ENCODE peak calls at places on chromosomes 11 and 22, in eight cellular contexts. Y is mucosa of descending colon, O is neural progenitor cell, L is lower lobe of right lung, N is GM13977, Q is astrocyte of the spinal cord, U is fibroblast of lung, A is neural crest cell. J is an unnamed sample.

GRCh38 chr11:70399681-70400112 is 1.4 kb downstream of the CTTN start:
- DNase-seq in L (peak), Y (peak), O (peak), U (peak), N (no peak), A (no peak), Q (peak), J (no peak)

GRCh38 chr11:119643212-119643877 is 85.7 kb downstream of the NECTIN1 start:
- DNase-seq in Q (no peak), L (no peak), U (no peak), A (no peak), Y (no peak), O (no peak), N (no peak), J (no peak)

GRCh38 chr11:28759311-28759710 is 651.1 kb downstream of the METTL15 start:
- DNase-seq in U (no peak), Y (no peak), N (no peak), A (no peak), L (no peak), Q (peak), O (no peak), J (no peak)

GRCh38 chr22:20117656-20118571 is 888 bp upstream of the TRMT2A start:
- DNase-seq in Q (no peak), Y (no peak), U (peak), L (peak), A (no peak), N (peak), O (peak), J (no peak)

GRCh38 chr22:40411506-40411861 is 41.1 kb downstream of the SGSM3 start:
- DNase-seq in O (no peak), N (no peak), Y (peak), L (no peak), U (no peak), A (no peak), Q (no peak), J (no peak)

GRCh38 chr22:21990449-21991308 is 8.1 kb upstream of the TOP3B start:
- DNase-seq in Q (no peak), Y (no peak), N (peak), L (no peak), A (no peak), U (no peak), O (no peak), J (no peak)

GRCh38 chr11:120167659-120168058 is 29.7 kb upstream of the TRIM29 start:
- DNase-seq in Y (no peak), U (no peak), Q (no peak), N (no peak), L (no peak), A (no peak), O (no peak), J (no peak)

GRCh38 chr22:40077646-40078016 is 82.9 kb downstream of the FAM83F start:
- DNase-seq in L (no peak), O (no peak), U (no peak), Y (no peak), Q (no peak), A (no peak), N (no peak), J (no peak)

GRCh38 chr11:70205766-70206165 is 2.7 kb downstream of the FADD start:
- DNase-seq in Q (no peak), Y (no peak), O (no peak), N (no peak), A (no peak), U (no peak), L (no peak), J (no peak)

GRCh38 chr11:69080361-69080973 is 31.7 kb downstream of the TPCN2 start:
- DNase-seq in N (no peak), A (no peak), Y (no peak), L (no peak), U (peak), Q (peak), O (no peak), J (no peak)

GRCh38 chr11:91248199-91248807 is 976.3 kb upstream of the FAT3 start:
- DNase-seq in O (peak), Q (peak), N (no peak), Y (no peak), U (peak), A (peak), L (no peak), J (no peak)

GRCh38 chr11:74742070-74742469 is 6.6 kb upstream of the RNF169 start:
- DNase-seq in N (no peak), Y (no peak), Q (no peak), U (no peak), A (no peak), L (no peak), O (no peak), J (no peak)

GRCh38 chr11:73322111-73322985 is 14.3 kb downstream of the ARHGEF17 start:
- DNase-seq in L (no peak), N (no peak), A (no peak), Y (no peak), U (peak), O (no peak), Q (peak), J (no peak)

GRCh38 chr11:73320786-73321325 is 12.8 kb downstream of the ARHGEF17 start:
- DNase-seq in L (no peak), O (no peak), Y (no peak), Q (peak), U (peak), A (no peak), N (no peak), J (no peak)

GRCh38 chr11:73323464-73323863 is 15.4 kb downstream of the ARHGEF17 start:
- DNase-seq in U (peak), O (peak), L (peak), A (peak), Q (peak), N (no peak), Y (peak), J (no peak)

GRCh38 chr11:73322986-73323306 is 14.9 kb downstream of the ARHGEF17 start:
- DNase-seq in Y (no peak), N (no peak), A (no peak), L (no peak), O (no peak), U (no peak), Q (no peak), J (no peak)

GRCh38 chr11:73321342-73322110 is 13.4 kb downstream of the ARHGEF17 start:
- DNase-seq in N (no peak), O (no peak), Y (peak), Q (peak), A (no peak), U (peak), L (peak), J (no peak)
- TF ChIP-seq CTCF in N (no peak), O (no peak), Y (no peak), Q (no peak), A (no peak), U (no peak), L (no peak), J (no peak)

DNA sequence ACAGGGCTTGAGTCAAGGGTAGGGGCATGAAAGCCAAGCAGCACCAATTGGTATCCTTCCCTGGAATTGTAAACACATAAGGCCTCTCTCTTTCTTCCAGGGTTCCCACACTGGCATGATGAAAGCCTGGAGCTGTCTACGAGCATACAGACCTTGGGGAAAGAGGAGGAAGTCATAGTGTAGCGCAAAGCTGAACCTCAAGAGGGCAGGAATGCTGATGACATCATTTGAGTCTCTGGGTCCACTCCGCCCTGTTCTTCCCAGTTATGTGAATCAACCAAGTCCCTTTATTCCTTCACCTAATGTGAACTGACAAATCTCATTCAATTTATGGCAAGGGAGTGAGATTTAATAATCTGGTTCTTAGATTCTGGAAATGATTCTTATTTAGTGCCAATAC is 266.4 kb upstream of the NCAM1 start:
- DNase-seq in Y (no peak), L (no peak), N (no peak), U (no peak), Q (no peak), A (no peak), O (no peak), J (no peak)
- TF ChIP-seq CTCF in Y (no peak), L (no peak), N (no peak), U (no peak), Q (no peak), A (no peak), O (peak), J (no peak)

DNA sequence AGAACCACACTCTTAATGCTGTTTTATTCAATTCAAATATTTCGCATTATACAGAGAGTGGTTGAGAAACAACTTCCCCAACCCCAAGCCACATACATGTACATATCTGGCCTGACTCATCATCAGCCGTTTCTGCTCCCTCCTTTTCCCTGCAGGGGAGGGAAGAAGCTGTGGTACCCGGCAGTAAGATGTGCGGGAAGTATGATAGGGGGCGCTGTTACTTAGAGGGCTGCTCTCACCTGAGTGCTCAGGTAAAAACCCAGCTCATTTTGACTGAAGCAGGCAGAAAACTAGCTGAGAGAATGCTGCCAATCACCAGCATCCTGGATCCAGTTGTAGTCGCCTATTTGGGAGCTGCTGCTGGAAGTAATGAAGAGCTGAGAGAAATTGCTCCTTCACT is 85.6 kb downstream of the NELL1 start:
- DNase-seq in A (no peak), Y (no peak), L (no peak), Q (no peak), N (no peak), O (peak), U (no peak), J (no peak)
- TF ChIP-seq CTCF in A (no peak), Y (no peak), L (no peak), Q (no peak), N (peak), O (peak), U (no peak), J (no peak)

GRCh38 chr11:78228467-78228866 is 39.7 kb downstream of the USP35 start:
- DNase-seq in O (peak), U (peak), A (no peak), L (no peak), N (peak), Y (no peak), Q (peak), J (no peak)
- TF ChIP-seq CTCF in O (peak), U (peak), A (peak), L (peak), N (peak), Y (peak), Q (peak), J (no peak)

GRCh38 chr11:8690374-8691342 is 8.1 kb downstream of the RPL27A start:
- DNase-seq in U (no peak), N (no peak), Q (no peak), A (no peak), Y (no peak), L (no peak), O (no peak), J (no peak)

GRCh38 chr11:8689726-8690255 is 7.2 kb downstream of the RPL27A start:
- DNase-seq in U (no peak), Y (no peak), N (no peak), O (no peak), Q (no peak), L (no peak), A (no peak), J (no peak)

GRCh38 chr11:8686325-8686724 is 3.7 kb downstream of the RPL27A start:
- DNase-seq in O (no peak), U (no peak), N (no peak), Q (no peak), Y (no peak), L (no peak), A (no peak), J (no peak)

GRCh38 chr11:8685820-8686219 is 3.2 kb downstream of the RPL27A start:
- DNase-seq in A (no peak), L (no peak), O (no peak), Y (no peak), U (no peak), N (no peak), Q (no peak), J (no peak)

GRCh38 chr11:8688414-8689362 is 6.1 kb downstream of the RPL27A start:
- DNase-seq in L (peak), N (peak), A (peak), O (peak), Q (peak), Y (peak), U (peak), J (peak)
- TF ChIP-seq CTCF in L (no peak), N (peak), A (no peak), O (peak), Q (no peak), Y (peak), U (peak), J (no peak)

GRCh38 chr22:29394931-29395581 is 6.7 kb upstream of the AP1B1 start:
- DNase-seq in Q (peak), O (peak), A (peak), U (peak), Y (peak), N (peak), L (peak), J (peak)
- TF ChIP-seq CTCF in Q (peak), O (peak), A (peak), U (peak), Y (peak), N (peak), L (peak), J (peak)

DNA sequence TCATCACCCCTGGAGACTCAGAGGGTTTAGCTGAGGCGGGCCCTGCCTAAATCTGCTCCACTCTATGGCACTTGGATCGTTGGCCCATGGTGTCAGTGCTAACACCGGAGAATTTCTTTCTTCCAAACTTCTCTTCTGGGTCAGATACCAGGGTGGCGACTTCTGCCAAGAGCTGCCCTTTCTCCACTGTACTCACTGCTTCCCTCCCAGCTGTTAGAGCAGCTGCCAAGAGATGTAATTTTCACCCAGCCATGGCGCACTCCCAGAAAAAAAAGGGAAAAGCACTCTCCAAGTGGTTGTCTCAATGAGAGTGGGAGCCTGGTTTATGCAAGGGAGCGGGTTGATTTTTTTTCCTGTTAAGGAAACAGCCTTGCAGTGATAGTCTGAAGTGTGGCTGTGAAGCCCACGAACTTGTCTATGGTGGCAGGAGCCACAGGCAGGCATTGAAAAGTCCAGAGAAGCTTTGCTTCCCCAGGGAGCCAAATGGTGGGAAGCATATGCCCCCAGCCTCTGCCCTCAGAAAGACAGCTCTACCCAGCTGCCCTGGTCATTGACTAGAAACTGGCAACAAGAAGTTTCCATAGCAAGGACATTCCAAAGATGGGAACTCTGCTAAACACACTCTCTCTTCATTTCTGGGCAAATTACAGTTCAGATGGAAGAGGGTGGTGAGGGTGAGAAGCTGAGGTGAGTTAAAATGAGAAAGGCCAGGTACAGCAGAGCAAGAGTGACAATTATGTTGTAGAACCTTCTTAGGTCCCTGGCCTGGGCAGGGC is 10.7 kb downstream of the PCSK7 start:
- DNase-seq in Q (no peak), O (no peak), A (no peak), Y (no peak), N (no peak), L (no peak), U (peak), J (no peak)
- TF ChIP-seq CTCF in Q (no peak), O (no peak), A (no peak), Y (no peak), N (no peak), L (no peak), U (no peak), J (no peak)

DNA sequence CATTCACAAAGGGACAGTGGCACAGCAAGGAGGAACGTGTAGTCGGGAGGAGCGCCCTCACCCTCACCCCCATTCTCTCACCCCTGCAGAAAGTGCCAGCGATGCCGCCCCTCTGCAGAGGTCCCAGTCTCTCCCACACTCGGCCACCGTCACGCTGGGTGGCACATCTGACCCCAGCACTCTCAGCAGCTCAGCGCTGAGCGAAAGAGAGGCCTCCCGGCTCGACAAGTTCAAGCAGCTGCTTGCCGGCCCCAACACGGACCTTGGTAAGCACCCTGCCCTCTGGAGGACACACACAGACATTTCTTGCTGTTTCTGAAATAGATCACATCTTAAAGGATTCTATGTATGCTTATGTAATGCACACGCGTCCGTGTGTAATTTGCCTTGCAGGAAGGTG is 34.9 kb downstream of the TBC1D22A start:
- DNase-seq in Y (no peak), A (no peak), O (no peak), U (peak), N (no peak), L (no peak), Q (peak), J (peak)
- TF ChIP-seq CTCF in Y (no peak), A (peak), O (no peak), U (peak), N (peak), L (no peak), Q (peak), J (no peak)

GRCh38 chr22:32804036-32804435 is 2.5 kb downstream of the TIMP3 start:
- DNase-seq in Y (no peak), U (peak), L (no peak), Q (peak), A (no peak), N (no peak), O (no peak), J (no peak)
- TF ChIP-seq CTCF in Y (no peak), U (no peak), L (no peak), Q (no peak), A (no peak), N (no peak), O (no peak), J (no peak)

GRCh38 chr11:61737131-61737530 is 15.3 kb upstream of the MYRF start:
- DNase-seq in L (no peak), O (no peak), N (no peak), A (no peak), U (no peak), Q (no peak), Y (no peak), J (no peak)
- TF ChIP-seq CTCF in L (no peak), O (no peak), N (no peak), A (no peak), U (no peak), Q (no peak), Y (no peak), J (no peak)

J was measured in activated B cell treated with CpG ODN at 0.5 μM for 24 hours.